ENCODE peak calls at places on chromosome 19, in five cellular contexts. Z is GM23248, V is MM.1S, S is neural progenitor cell, P is hepatocyte. K is an unnamed sample. For H3K4me1, the result is how much of the 10 kb centered on the place peaks cover.

GRCh38 chr19:7731615-7732014 is 295 bp downstream of the CLEC4G start:
- DNase-seq in Z (no peak), V (no peak), S (no peak), P (no peak), K (no peak)

GRCh38 chr19:33812388-33813330 is 16.0 kb downstream of the KCTD15 start:
- DNase-seq in Z (no peak), V (no peak), S (no peak), P (no peak), K (no peak)

GRCh38 chr19:19033426-19034203 is at the start of the genes ARMC6 and SUGP2:
- DNase-seq in Z (peak), V (peak), S (peak), P (peak), K (peak)

GRCh38 chr19:9667898-9668297 is 7.0 kb downstream of the ZNF562 start:
- DNase-seq in Z (no peak), V (no peak), S (no peak), P (no peak), K (no peak)

GRCh38 chr19:13275016-13275722 is 125.0 kb downstream of the IER2 start:
- DNase-seq in Z (no peak), V (peak), S (no peak), P (no peak), K (no peak)

GRCh38 chr19:53868091-53868891 is 608 bp downstream of the MYADM start:
- DNase-seq in Z (peak), V (no peak), S (peak), P (peak), K (no peak)

GRCh38 chr19:30629086-30629485 is 256.9 kb downstream of the ZNF536 start:
- DNase-seq in Z (no peak), V (no peak), S (no peak), P (no peak), K (no peak)

GRCh38 chr19:17211547-17212446 is 3.4 kb upstream of the USE1 start:
- DNase-seq in Z (no peak), V (no peak), S (no peak), P (peak), K (no peak)

GRCh38 chr19:29042450-29042849 is 170.5 kb downstream of the UQCRFS1 start:
- DNase-seq in Z (no peak), V (no peak), S (no peak), P (no peak), K (no peak)

GRCh38 chr19:1351324-1351947 is 32.3 kb upstream of the NDUFS7 start:
- DNase-seq in Z (no peak), V (no peak), S (no peak), P (no peak), K (no peak)

GRCh38 chr19:13150919-13151604 is 851 bp downstream of the IER2 start:
- DNase-seq in Z (peak), V (no peak), S (peak), P (peak), K (peak)

GRCh38 chr19:56956503-56957226 is 116.1 kb upstream of the PEG3 start:
- DNase-seq in Z (no peak), V (no peak), S (no peak), P (no peak), K (no peak)

GRCh38 chr19:53463263-53463662 is 4.3 kb upstream of the ZNF813 start:
- DNase-seq in Z (peak), V (no peak), S (peak), P (no peak), K (peak)

GRCh38 chr19:3966051-3967017 is 4.6 kb downstream of the DAPK3 start:
- DNase-seq in Z (no peak), V (no peak), S (peak), P (peak), K (no peak)

GRCh38 chr19:45782820-45783785 is 813 bp upstream of the DMPK start:
- DNase-seq in Z (peak), V (no peak), S (no peak), P (no peak), K (no peak)

GRCh38 chr19:40803857-40804782 is 5.1 kb downstream of the EGLN2 start:
- DNase-seq in Z (no peak), V (peak), S (no peak), P (no peak), K (peak)

GRCh38 chr19:36771275-36772231 is 1.1 kb downstream of the ZNF850 start:
- DNase-seq in Z (peak), V (no peak), S (peak), P (peak), K (peak)

GRCh38 chr19:3976495-3977241 is 5.8 kb upstream of the DAPK3 start:
- DNase-seq in Z (peak), V (no peak), S (no peak), P (no peak), K (no peak)

GRCh38 chr19:40908981-40909380 is 26.9 kb upstream of the CYP2A7 start:
- DNase-seq in Z (peak), V (no peak), S (no peak), P (no peak), K (no peak)

GRCh38 chr19:49798574-49798973 is 14.5 kb downstream of the FUZ start:
- DNase-seq in Z (no peak), V (no peak), S (no peak), P (no peak), K (no peak)

GRCh38 chr19:31676271-31677004 is 327.2 kb upstream of the TSHZ3 start:
- DNase-seq in Z (peak), V (peak), S (peak), P (peak), K (peak)

GRCh38 chr19:40974633-40975037 is 16.4 kb upstream of the CYP2B6 start:
- DNase-seq in Z (peak), V (peak), S (peak), P (peak), K (peak)

GRCh38 chr19:33809960-33810359 is 13.3 kb downstream of the KCTD15 start:
- DNase-seq in Z (peak), V (no peak), S (no peak), P (no peak), K (no peak)

GRCh38 chr19:1407662-1408299 is 395 bp downstream of the DAZAP1 start:
- DNase-seq in Z (peak), V (no peak), S (no peak), P (peak), K (no peak)

GRCh38 chr19:7188682-7189629 is 105.3 kb downstream of the INSR start:
- DNase-seq in Z (no peak), V (no peak), S (no peak), P (no peak), K (no peak)

GRCh38 chr19:52941941-52942370 is 18.7 kb upstream of the ZNF888 start:
- DNase-seq in Z (peak), V (peak), S (peak), P (peak), K (peak)

GRCh38 chr19:48681127-48681470 is 8.3 kb upstream of the NTN5 start:
- DNase-seq in Z (peak), V (no peak), S (no peak), P (no peak), K (no peak)

GRCh38 chr19:12868540-12869112 is 12.6 kb downstream of the DNASE2 start:
- DNase-seq in Z (peak), V (no peak), S (no peak), P (no peak), K (peak)

GRCh38 chr19:44847144-44848035 is 1.3 kb downstream of the NECTIN2 start:
- DNase-seq in Z (peak), V (no peak), S (peak), P (peak), K (no peak)

GRCh38 chr19:18895038-18895827 is 725 bp downstream of the CERS1 start:
- DNase-seq in Z (peak), V (peak), S (peak), P (peak), K (peak)

GRCh38 chr19:32404939-32405430 is 585 bp upstream of the DPY19L3 start:
- DNase-seq in Z (peak), V (peak), S (peak), P (peak), K (peak)

GRCh38 chr19:54001496-54001895 is 10.1 kb downstream of the CACNG6 start:
- DNase-seq in Z (no peak), V (no peak), S (no peak), P (no peak), K (no peak)

GRCh38 chr19:29961311-29961710 is 19.3 kb downstream of the URI1 start:
- DNase-seq in Z (no peak), V (no peak), S (no peak), P (no peak), K (no peak)

GRCh38 chr19:7488736-7489353 is at the start of gene PEX11G:
- DNase-seq in Z (peak), V (peak), S (peak), P (peak), K (peak)

GRCh38 chr19:926595-927043 is 784 bp downstream of the ARID3A start:
- DNase-seq in Z (peak), V (peak), S (peak), P (peak), K (peak)

GRCh38 chr19:778910-779653 is 18.2 kb upstream of the PTBP1 start:
- DNase-seq in Z (peak), V (no peak), S (no peak), P (peak), K (no peak)

GRCh38 chr19:21912654-21913053 is 76.7 kb upstream of the ZNF43 start:
- DNase-seq in Z (no peak), V (no peak), S (no peak), P (no peak), K (peak)

DNA sequence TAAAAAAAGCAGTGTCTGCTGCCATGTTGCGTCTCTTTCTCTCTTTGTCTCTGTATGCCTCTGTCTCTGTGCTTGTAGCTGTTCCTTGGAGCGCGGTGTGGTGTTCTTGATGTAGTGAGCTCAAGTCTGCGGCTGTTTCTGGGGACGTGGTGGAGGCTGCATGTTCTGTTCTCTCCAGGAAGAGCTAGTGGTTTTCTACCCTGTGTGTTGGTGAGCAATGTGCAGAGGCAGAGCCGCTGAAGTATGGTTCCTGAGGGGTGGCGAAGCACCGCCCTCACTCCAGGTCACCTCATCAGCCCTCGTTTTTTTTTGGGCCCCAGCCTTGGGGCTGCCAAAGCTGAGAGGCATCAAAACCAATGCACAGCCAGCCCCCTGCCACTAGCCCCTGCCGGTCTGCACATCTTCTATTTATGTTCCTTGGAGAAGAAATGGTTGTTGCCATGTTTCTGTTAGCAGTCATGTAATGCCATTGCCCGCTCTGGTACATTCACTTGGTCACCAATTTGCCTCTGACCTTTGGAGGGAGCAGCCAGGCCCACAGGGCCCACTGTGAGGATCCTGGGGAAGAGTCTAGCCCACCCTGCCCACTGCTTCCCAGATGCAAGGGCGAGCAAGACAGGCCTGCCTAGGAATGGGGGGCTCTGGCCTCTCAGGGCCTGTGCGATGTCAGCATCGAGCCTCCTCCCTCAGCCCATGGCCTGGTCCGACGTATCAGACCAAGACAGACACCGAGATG is 7.2 kb downstream of the HNRNPL start:
- DNase-seq in Z (no peak), V (no peak), S (no peak), P (no peak), K (peak)
- H3K4me1 ChIP-seq in Z (under half), V (under half), S (under half), P (under half), K (under half)

GRCh38 chr19:14349426-14349825 is 31.8 kb upstream of the ADGRE5 start:
- DNase-seq in Z (no peak), V (no peak), S (no peak), P (no peak), K (no peak)
- TF ChIP-seq EZH2phosphoT487 in Z (no peak), V (no peak), S (no peak), P (no peak), K (no peak)

DNA sequence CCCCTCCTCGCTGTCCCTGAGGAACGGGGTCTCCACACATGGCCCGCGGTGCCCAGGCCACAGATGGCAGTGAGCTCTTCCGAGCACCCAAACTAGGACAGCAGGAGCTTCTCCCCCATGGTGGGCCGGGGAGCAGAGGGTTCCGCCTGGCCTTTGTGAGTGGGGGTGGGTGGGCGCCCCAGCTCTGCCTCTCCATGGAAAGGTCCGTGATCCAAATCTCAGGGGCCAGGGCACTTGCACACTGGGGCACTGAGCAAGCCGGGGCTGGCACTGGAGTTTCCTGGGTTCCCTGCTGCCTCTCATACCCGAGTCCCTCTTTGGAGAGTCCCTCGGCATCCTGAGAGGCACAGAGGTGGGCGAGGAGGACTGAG is 2.2 kb upstream of the DIRAS1 start:
- DNase-seq in Z (no peak), V (no peak), S (no peak), P (no peak), K (no peak)
- H3K4me1 ChIP-seq in Z (under half), V (under half), S (under half), P (under half), K (under half)

DNA sequence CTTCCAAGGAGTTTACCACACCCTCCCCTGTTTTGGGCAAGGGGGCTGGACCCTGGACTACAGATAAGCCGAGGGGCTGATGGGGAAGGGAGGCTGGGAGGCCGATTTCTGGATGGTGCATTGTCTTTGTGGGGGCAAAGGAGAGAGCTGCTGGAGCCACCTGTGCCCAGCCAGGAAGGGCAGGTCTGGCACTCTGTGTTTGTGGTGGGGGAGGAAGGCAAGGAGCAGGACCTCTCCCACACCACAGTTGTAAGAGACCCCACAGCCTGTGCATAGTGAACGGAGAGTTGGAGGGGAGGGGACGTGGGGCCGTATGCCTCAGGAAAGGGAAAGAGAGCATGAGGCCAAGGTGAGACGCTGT is 16.0 kb upstream of the PRR19 start:
- DNase-seq in Z (no peak), V (no peak), S (no peak), P (no peak), K (no peak)
- TF ChIP-seq EZH2phosphoT487 in Z (no peak), V (no peak), S (no peak), P (no peak), K (no peak)